ENCODE peak calls at places on chromosomes 7 and 10, in nine cellular contexts. L, G, B, R, Y, F, W, O and S are unnamed samples.

GRCh38 chr10:28783089-28783488 is 105.8 kb downstream of the BAMBI start:
- DNase-seq in Y (no peak), W (no peak), R (no peak), G (no peak), O (no peak), F (peak), L (no peak), B (no peak), S (no peak)

GRCh38 chr10:525565-526315 is 163.7 kb downstream of the DIP2C start:
- DNase-seq in W (peak), G (no peak), Y (no peak), O (no peak), R (peak), B (no peak), F (no peak), L (no peak), S (no peak)

GRCh38 chr7:120441850-120442249 is 168.9 kb downstream of the KCND2 start:
- DNase-seq in W (no peak), R (no peak), B (no peak), O (no peak), Y (no peak), L (no peak), F (no peak), G (no peak), S (no peak)

GRCh38 chr7:88964418-88964817 is 168.9 kb upstream of the TEX47 start:
- DNase-seq in O (no peak), Y (no peak), F (no peak), R (no peak), L (no peak), B (no peak), G (no peak), W (no peak), S (no peak)

GRCh38 chr7:110521357-110521756 is 569.6 kb upstream of the LRRN3 start:
- DNase-seq in F (no peak), Y (no peak), G (no peak), L (no peak), R (no peak), O (no peak), W (no peak), B (no peak), S (no peak)

GRCh38 chr7:81462672-81463071 is 307.2 kb downstream of the HGF start:
- DNase-seq in W (no peak), R (no peak), L (peak), F (no peak), O (no peak), G (no peak), B (peak), Y (no peak), S (no peak)

GRCh38 chr7:104793066-104793465 is 220.9 kb upstream of the KMT2E start:
- DNase-seq in G (no peak), W (no peak), R (no peak), O (no peak), B (no peak), Y (no peak), L (no peak), F (no peak), S (no peak)

GRCh38 chr7:137538361-137538762 is 194.8 kb upstream of the PTN start:
- DNase-seq in R (no peak), G (no peak), L (no peak), F (no peak), W (no peak), Y (no peak), B (peak), O (no peak), S (peak)

GRCh38 chr7:111132833-111133232 is 41.9 kb downstream of the LRRN3 start:
- DNase-seq in Y (no peak), F (no peak), G (no peak), R (no peak), B (no peak), O (no peak), W (no peak), L (no peak), S (no peak)

GRCh38 chr7:157916946-157917670 is 580.3 kb downstream of the DNAJB6 start:
- DNase-seq in B (no peak), W (peak), L (no peak), Y (no peak), R (no peak), O (no peak), F (no peak), G (no peak), S (no peak)

GRCh38 chr10:35464805-35465456 is 128.6 kb downstream of the CCNY start:
- DNase-seq in F (no peak), L (no peak), G (no peak), Y (no peak), O (no peak), W (no peak), R (no peak), B (no peak), S (no peak)

GRCh38 chr7:32020760-32021159 is 49.4 kb downstream of the PDE1C start:
- DNase-seq in G (no peak), B (no peak), L (peak), F (no peak), R (no peak), O (no peak), W (no peak), Y (no peak), S (peak)

GRCh38 chr7:148940702-148941597 is 56.9 kb upstream of the EZH2 start:
- DNase-seq in F (no peak), Y (peak), L (peak), G (peak), O (peak), W (peak), R (peak), B (peak), S (peak)

GRCh38 chr7:147276783-147277370 is 1160.3 kb downstream of the CNTNAP2 start:
- DNase-seq in R (no peak), O (no peak), B (no peak), L (no peak), Y (no peak), F (no peak), W (no peak), G (no peak), S (no peak)

GRCh38 chr7:135661311-135662122 is 797 bp upstream of the STMP1 start:
- DNase-seq in R (no peak), G (no peak), L (no peak), W (no peak), O (no peak), B (no peak), Y (peak), F (no peak), S (no peak)

GRCh38 chr10:90125406-90125805 is 424.0 kb downstream of the KIF20B start:
- DNase-seq in B (no peak), L (no peak), O (no peak), R (no peak), G (no peak), F (no peak), Y (no peak), W (no peak), S (no peak)

GRCh38 chr7:36029311-36029710 is 123.7 kb upstream of the EEPD1 start:
- DNase-seq in O (no peak), B (no peak), G (no peak), Y (no peak), R (no peak), L (no peak), W (no peak), F (no peak), S (no peak)

GRCh38 chr7:107505997-107506682 is 36.3 kb downstream of the GPR22 start:
- DNase-seq in O (no peak), B (no peak), R (peak), F (peak), W (no peak), Y (peak), G (no peak), L (no peak), S (no peak)

GRCh38 chr10:95245425-95246055 is 45.3 kb downstream of the PDLIM1 start:
- DNase-seq in F (no peak), R (peak), W (no peak), O (no peak), G (no peak), Y (no peak), B (no peak), L (no peak), S (no peak)

GRCh38 chr10:47276576-47277351 is 23.2 kb upstream of the GDF10 start:
- DNase-seq in F (no peak), Y (no peak), R (no peak), L (no peak), B (no peak), G (no peak), W (no peak), O (no peak), S (no peak)

GRCh38 chr7:40299097-40299496 is 164.3 kb downstream of the SUGCT start:
- DNase-seq in G (no peak), F (peak), W (no peak), O (no peak), B (peak), Y (peak), R (no peak), L (no peak), S (peak)

GRCh38 chr7:139574618-139575337 is 51.3 kb downstream of the CLEC2L start:
- DNase-seq in W (no peak), Y (no peak), R (no peak), O (no peak), L (no peak), F (no peak), G (no peak), B (no peak), S (no peak)

GRCh38 chr7:146791344-146792300 is 675.0 kb downstream of the CNTNAP2 start:
- DNase-seq in F (no peak), Y (no peak), W (no peak), L (no peak), R (no peak), B (no peak), O (no peak), G (no peak), S (no peak)

GRCh38 chr10:60662917-60663614 is 115.2 kb upstream of the CDK1 start:
- DNase-seq in L (no peak), B (no peak), G (no peak), O (no peak), Y (no peak), W (no peak), R (no peak), F (no peak), S (no peak)

GRCh38 chr7:66152538-66153191 is 38.0 kb downstream of the CRCP start:
- DNase-seq in L (no peak), G (no peak), Y (no peak), O (no peak), W (no peak), B (no peak), F (no peak), R (no peak), S (no peak)

GRCh38 chr10:15370212-15370740 is 813 bp downstream of the FAM171A1 start:
- DNase-seq in R (no peak), F (no peak), O (peak), L (no peak), G (no peak), Y (no peak), W (peak), B (no peak), S (no peak)

GRCh38 chr10:11884706-11885423 is 61.7 kb downstream of the PROSER2 start:
- DNase-seq in L (no peak), G (no peak), Y (no peak), B (no peak), W (peak), R (no peak), F (no peak), O (no peak), S (no peak)

GRCh38 chr10:63744060-63744941 is 223.1 kb downstream of the REEP3 start:
- DNase-seq in Y (no peak), L (no peak), R (no peak), F (no peak), G (no peak), W (no peak), O (no peak), B (no peak), S (no peak)

GRCh38 chr7:20503278-20503677 is 112.2 kb upstream of the ABCB5 start:
- DNase-seq in B (no peak), Y (no peak), R (no peak), G (no peak), O (no peak), L (no peak), W (no peak), F (no peak), S (no peak)